ENCODE peak calls at places on chromosomes 6 and 20, in four cellular contexts. One of them, this sample, is unnamed.

GRCh38 chr20:25353754-25354705 is 36.6 kb downstream of the ABHD12 start:
- DNase-seq in CD8-positive, alpha-beta T cell: no peak
- DNase-seq in mesendoderm: no peak
- DNase-seq in colonic mucosa: no peak
- DNase-seq in this sample: no peak

GRCh38 chr6:147005499-147005898 is 198.7 kb upstream of the STXBP5 start:
- DNase-seq in CD8-positive, alpha-beta T cell: no peak
- DNase-seq in mesendoderm: peak
- DNase-seq in colonic mucosa: no peak
- DNase-seq in this sample: no peak

GRCh38 chr20:31833130-31833930 is 12.1 kb downstream of the FOXS1 start:
- DNase-seq in CD8-positive, alpha-beta T cell: peak
- DNase-seq in mesendoderm: peak
- DNase-seq in colonic mucosa: peak
- DNase-seq in this sample: no peak

GRCh38 chr20:33209789-33210188 is 7.4 kb upstream of the BPIFA3 start:
- DNase-seq in CD8-positive, alpha-beta T cell: peak
- DNase-seq in mesendoderm: peak
- DNase-seq in colonic mucosa: peak
- DNase-seq in this sample: peak

GRCh38 chr6:161894436-161894835 is 620.6 kb upstream of the AGPAT4 start:
- DNase-seq in CD8-positive, alpha-beta T cell: no peak
- DNase-seq in mesendoderm: no peak
- DNase-seq in colonic mucosa: no peak
- DNase-seq in this sample: no peak

GRCh38 chr20:20744170-20744725 is 31.8 kb upstream of the RALGAPA2 start:
- DNase-seq in CD8-positive, alpha-beta T cell: no peak
- DNase-seq in mesendoderm: no peak
- DNase-seq in colonic mucosa: peak
- DNase-seq in this sample: no peak

GRCh38 chr6:105879902-105880547 is 206.1 kb upstream of the PRDM1 start:
- DNase-seq in CD8-positive, alpha-beta T cell: no peak
- DNase-seq in mesendoderm: no peak
- DNase-seq in colonic mucosa: no peak
- DNase-seq in this sample: no peak

GRCh38 chr6:106979435-106979884 is 4.9 kb upstream of the CD24 start:
- DNase-seq in CD8-positive, alpha-beta T cell: peak
- DNase-seq in mesendoderm: peak
- DNase-seq in colonic mucosa: peak
- DNase-seq in this sample: peak

GRCh38 chr6:134402372-134402984 is 84.6 kb upstream of the SGK1 start:
- DNase-seq in CD8-positive, alpha-beta T cell: no peak
- DNase-seq in mesendoderm: no peak
- DNase-seq in colonic mucosa: no peak
- DNase-seq in this sample: no peak

GRCh38 chr6:154613137-154613676 is 102.7 kb upstream of the CNKSR3 start:
- DNase-seq in CD8-positive, alpha-beta T cell: no peak
- DNase-seq in mesendoderm: no peak
- DNase-seq in colonic mucosa: no peak
- DNase-seq in this sample: no peak

GRCh38 chr20:34925981-34926380 is 29.6 kb downstream of the GSS start:
- DNase-seq in CD8-positive, alpha-beta T cell: no peak
- DNase-seq in mesendoderm: peak
- DNase-seq in colonic mucosa: no peak
- DNase-seq in this sample: no peak

GRCh38 chr20:32966881-32967781 is 37.1 kb downstream of the SUN5 start:
- DNase-seq in CD8-positive, alpha-beta T cell: peak
- DNase-seq in mesendoderm: no peak
- DNase-seq in colonic mucosa: peak
- DNase-seq in this sample: no peak

GRCh38 chr6:11423072-11423471 is 114.5 kb upstream of the TMEM170B start:
- DNase-seq in CD8-positive, alpha-beta T cell: no peak
- DNase-seq in mesendoderm: no peak
- DNase-seq in colonic mucosa: no peak
- DNase-seq in this sample: no peak

GRCh38 chr20:52763321-52763853 is 208.8 kb upstream of the TSHZ2 start:
- DNase-seq in CD8-positive, alpha-beta T cell: no peak
- DNase-seq in mesendoderm: no peak
- DNase-seq in colonic mucosa: no peak
- DNase-seq in this sample: no peak

GRCh38 chr20:59701236-59701635 is 96.9 kb downstream of the PHACTR3 start:
- DNase-seq in CD8-positive, alpha-beta T cell: no peak
- DNase-seq in mesendoderm: no peak
- DNase-seq in colonic mucosa: no peak
- DNase-seq in this sample: no peak

GRCh38 chr20:47278907-47279348 is 77.6 kb downstream of the ZMYND8 start:
- DNase-seq in CD8-positive, alpha-beta T cell: no peak
- DNase-seq in mesendoderm: no peak
- DNase-seq in colonic mucosa: no peak
- DNase-seq in this sample: no peak

GRCh38 chr6:12289655-12290489 is at the start of gene EDN1:
- DNase-seq in CD8-positive, alpha-beta T cell: peak
- DNase-seq in mesendoderm: peak
- DNase-seq in colonic mucosa: peak
- DNase-seq in this sample: no peak

GRCh38 chr6:68726992-68727391 is 91.9 kb downstream of the ADGRB3 start:
- DNase-seq in CD8-positive, alpha-beta T cell: no peak
- DNase-seq in mesendoderm: no peak
- DNase-seq in colonic mucosa: no peak
- DNase-seq in this sample: no peak

GRCh38 chr20:55160022-55160421 is 684.6 kb downstream of the DOK5 start:
- DNase-seq in CD8-positive, alpha-beta T cell: no peak
- DNase-seq in mesendoderm: no peak
- DNase-seq in colonic mucosa: no peak
- DNase-seq in this sample: no peak

GRCh38 chr6:113172531-113172966 is 684.6 kb upstream of the MARCKS start:
- DNase-seq in CD8-positive, alpha-beta T cell: no peak
- DNase-seq in mesendoderm: no peak
- DNase-seq in colonic mucosa: peak
- DNase-seq in this sample: peak

GRCh38 chr20:20712004-20712473 is 405 bp downstream of the RALGAPA2 start:
- DNase-seq in CD8-positive, alpha-beta T cell: peak
- DNase-seq in mesendoderm: peak
- DNase-seq in colonic mucosa: no peak
- DNase-seq in this sample: peak

GRCh38 chr6:25384234-25384633 is 105.1 kb downstream of the CARMIL1 start:
- DNase-seq in CD8-positive, alpha-beta T cell: no peak
- DNase-seq in mesendoderm: no peak
- DNase-seq in colonic mucosa: no peak
- DNase-seq in this sample: no peak

GRCh38 chr6:2865270-2866182 is 23.9 kb upstream of the SERPINB1 start:
- DNase-seq in CD8-positive, alpha-beta T cell: no peak
- DNase-seq in mesendoderm: peak
- DNase-seq in colonic mucosa: no peak
- DNase-seq in this sample: no peak

GRCh38 chr6:143167224-143167623 is 106.5 kb downstream of the AIG1 start:
- DNase-seq in CD8-positive, alpha-beta T cell: no peak
- DNase-seq in mesendoderm: no peak
- DNase-seq in colonic mucosa: no peak
- DNase-seq in this sample: no peak

GRCh38 chr6:135144678-135145508 is 36.2 kb upstream of the MYB start:
- DNase-seq in CD8-positive, alpha-beta T cell: no peak
- DNase-seq in mesendoderm: peak
- DNase-seq in colonic mucosa: peak
- DNase-seq in this sample: no peak

GRCh38 chr6:116229287-116229913 is 24.5 kb downstream of the TSPYL4 start:
- DNase-seq in CD8-positive, alpha-beta T cell: no peak
- DNase-seq in mesendoderm: peak
- DNase-seq in colonic mucosa: peak
- DNase-seq in this sample: peak

GRCh38 chr6:139539852-139540251 is 165.4 kb upstream of the CITED2 start:
- DNase-seq in CD8-positive, alpha-beta T cell: no peak
- DNase-seq in mesendoderm: peak
- DNase-seq in colonic mucosa: no peak
- DNase-seq in this sample: no peak

GRCh38 chr6:48098923-48099322 is 12.1 kb downstream of the PTCHD4 start:
- DNase-seq in CD8-positive, alpha-beta T cell: no peak
- DNase-seq in mesendoderm: no peak
- DNase-seq in colonic mucosa: no peak
- DNase-seq in this sample: no peak

GRCh38 chr6:31180500-31180899 is 10.0 kb upstream of the POU5F1 start:
- DNase-seq in CD8-positive, alpha-beta T cell: peak
- DNase-seq in mesendoderm: peak
- DNase-seq in colonic mucosa: peak
- DNase-seq in this sample: peak

GRCh38 chr20:47635256-47635655 is 133.6 kb downstream of the NCOA3 start:
- DNase-seq in CD8-positive, alpha-beta T cell: no peak
- DNase-seq in mesendoderm: no peak
- DNase-seq in colonic mucosa: no peak
- DNase-seq in this sample: no peak

GRCh38 chr6:134517145-134517658 is 199.3 kb upstream of the SGK1 start:
- DNase-seq in CD8-positive, alpha-beta T cell: no peak
- DNase-seq in mesendoderm: peak
- DNase-seq in colonic mucosa: no peak
- DNase-seq in this sample: peak

GRCh38 chr20:51800769-51801219 is 1.5 kb downstream of the SALL4 start:
- DNase-seq in CD8-positive, alpha-beta T cell: no peak
- DNase-seq in mesendoderm: peak
- DNase-seq in colonic mucosa: peak
- DNase-seq in this sample: no peak

GRCh38 chr6:2434116-2434515 is 188.7 kb upstream of the GMDS start:
- DNase-seq in CD8-positive, alpha-beta T cell: no peak
- DNase-seq in mesendoderm: peak
- DNase-seq in colonic mucosa: no peak
- DNase-seq in this sample: no peak

GRCh38 chr6:41073968-41074691 is 1.4 kb downstream of the NFYA start:
- DNase-seq in CD8-positive, alpha-beta T cell: no peak
- DNase-seq in mesendoderm: peak
- DNase-seq in colonic mucosa: no peak
- DNase-seq in this sample: no peak
- H3K27ac ChIP-seq in CD8-positive, alpha-beta T cell: peak
- H3K27ac ChIP-seq in mesendoderm: peak
- H3K27ac ChIP-seq in colonic mucosa: peak
- H3K27ac ChIP-seq in this sample: peak

DNA sequence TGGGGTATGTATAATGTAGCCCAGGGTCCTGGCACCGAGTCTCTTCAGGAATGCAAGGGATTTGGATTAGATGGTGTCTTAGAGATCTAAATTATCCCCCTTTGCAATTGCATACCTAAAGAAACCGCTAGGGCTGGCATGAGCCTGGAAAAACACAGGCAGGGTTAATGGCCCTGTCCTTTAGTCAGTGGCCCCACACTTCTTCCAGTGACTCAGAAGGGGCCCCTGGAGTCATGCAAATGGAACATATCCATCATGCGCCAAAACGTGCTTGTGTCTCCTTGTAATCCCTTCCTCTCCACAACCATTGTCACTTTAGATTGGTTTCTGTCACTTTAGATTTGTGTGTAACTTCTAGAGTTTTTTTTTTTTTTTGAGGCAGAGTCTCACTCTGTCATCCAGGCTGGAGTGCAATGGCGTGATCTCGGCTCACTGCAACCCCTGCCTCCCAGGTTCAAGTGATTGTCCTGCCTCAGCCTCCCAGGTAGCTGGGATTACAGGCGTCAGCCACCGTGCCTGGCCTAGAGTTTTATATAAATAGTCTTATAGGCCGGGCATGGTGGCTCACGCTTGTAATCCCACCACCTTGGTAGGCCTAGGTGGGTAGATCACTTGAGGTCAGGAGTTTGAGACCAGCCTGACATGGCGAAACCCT is 8.7 kb upstream of the MYBL2 start:
- DNase-seq in CD8-positive, alpha-beta T cell: no peak
- DNase-seq in mesendoderm: no peak
- DNase-seq in colonic mucosa: no peak
- DNase-seq in this sample: no peak
- H3K27ac ChIP-seq in CD8-positive, alpha-beta T cell: peak
- H3K27ac ChIP-seq in mesendoderm: no peak
- H3K27ac ChIP-seq in colonic mucosa: peak
- H3K27ac ChIP-seq in this sample: no peak

GRCh38 chr6:167543602-167544506 is 219.0 kb downstream of the TTLL2 start:
- DNase-seq in CD8-positive, alpha-beta T cell: no peak
- DNase-seq in mesendoderm: no peak
- DNase-seq in colonic mucosa: no peak
- DNase-seq in this sample: no peak
- H3K27ac ChIP-seq in CD8-positive, alpha-beta T cell: no peak
- H3K27ac ChIP-seq in mesendoderm: no peak
- H3K27ac ChIP-seq in colonic mucosa: no peak
- H3K27ac ChIP-seq in this sample: no peak

GRCh38 chr6:81242634-81243033 is 509.8 kb downstream of the TENT5A start:
- DNase-seq in CD8-positive, alpha-beta T cell: no peak
- DNase-seq in mesendoderm: no peak
- DNase-seq in colonic mucosa: no peak
- DNase-seq in this sample: no peak

GRCh38 chr6:81246200-81246599 is 506.3 kb downstream of the TENT5A start:
- DNase-seq in CD8-positive, alpha-beta T cell: no peak
- DNase-seq in mesendoderm: no peak
- DNase-seq in colonic mucosa: no peak
- DNase-seq in this sample: no peak

GRCh38 chr6:81238390-81238789 is 514.1 kb downstream of the TENT5A start:
- DNase-seq in CD8-positive, alpha-beta T cell: no peak
- DNase-seq in mesendoderm: no peak
- DNase-seq in colonic mucosa: no peak
- DNase-seq in this sample: no peak

GRCh38 chr6:81241126-81241525 is 511.4 kb downstream of the TENT5A start:
- DNase-seq in CD8-positive, alpha-beta T cell: no peak
- DNase-seq in mesendoderm: no peak
- DNase-seq in colonic mucosa: no peak
- DNase-seq in this sample: no peak

DNA sequence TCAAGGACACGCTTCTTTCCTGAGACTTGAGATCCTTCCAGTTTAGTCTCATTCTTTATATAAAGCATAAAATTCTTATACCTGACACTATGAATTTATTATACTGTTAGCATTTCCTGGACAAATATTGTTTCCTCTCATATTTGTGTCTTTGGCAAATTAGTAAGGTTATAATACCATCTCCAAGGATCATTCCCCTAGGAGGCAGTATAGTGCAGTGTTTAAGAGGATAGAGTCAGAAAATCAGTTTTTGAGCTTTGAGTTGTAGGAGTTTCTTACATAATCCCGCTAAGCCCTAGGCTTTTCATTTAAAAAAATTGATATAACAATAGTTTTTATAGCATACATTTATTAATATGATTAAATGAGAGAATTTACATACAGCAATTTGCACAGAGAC is 510.8 kb downstream of the TENT5A start:
- DNase-seq in CD8-positive, alpha-beta T cell: no peak
- DNase-seq in mesendoderm: peak
- DNase-seq in colonic mucosa: no peak
- DNase-seq in this sample: no peak
- H3K27ac ChIP-seq in CD8-positive, alpha-beta T cell: no peak
- H3K27ac ChIP-seq in mesendoderm: no peak
- H3K27ac ChIP-seq in colonic mucosa: no peak
- H3K27ac ChIP-seq in this sample: no peak

GRCh38 chr6:127821431-127821830 is 79.4 kb downstream of the THEMIS start:
- DNase-seq in CD8-positive, alpha-beta T cell: no peak
- DNase-seq in mesendoderm: no peak
- DNase-seq in colonic mucosa: no peak
- DNase-seq in this sample: no peak
- H3K27ac ChIP-seq in CD8-positive, alpha-beta T cell: no peak
- H3K27ac ChIP-seq in mesendoderm: no peak
- H3K27ac ChIP-seq in colonic mucosa: no peak
- H3K27ac ChIP-seq in this sample: no peak

This sample was measured in substantia nigra.